ENCODE peak calls at places on chromosome X, in five cellular contexts. B is PC-3, N is GM23248, P is MM.1S, I is IMR-90. K is an unnamed sample.
A peak's percentile ranks its signal among the peaks of the same experiment; 100 is the strongest.

GRCh38 chrX:108224727-108225455 is 133.3 kb downstream of the ATG4A start:
- DNase-seq in B (peak; percentile 65), N (peak; percentile 40), P (peak; percentile 24), I (peak; percentile 31), K (peak; percentile 65)

GRCh38 chrX:152817082-152817744 is 13.3 kb downstream of the CETN2 start:
- DNase-seq in B (peak; percentile 65), N (peak; percentile 66), P (no peak), I (peak; percentile 54), K (peak; percentile 59)

GRCh38 chrX:17497193-17497592 is 122.2 kb downstream of the NHS start:
- DNase-seq in B (peak; percentile 53), N (peak; percentile 15), P (no peak), I (no peak), K (no peak)

GRCh38 chrX:149286940-149287349 is 218.2 kb downstream of the IDS start:
- DNase-seq in B (peak; percentile 52), N (peak; percentile 39), P (peak; percentile 52), I (peak; percentile 31), K (peak; percentile 43)

GRCh38 chrX:134948333-134949241 is 42.2 kb upstream of the SMIM10 start:
- DNase-seq in B (peak; percentile 75), N (peak; percentile 41), P (no peak), I (peak; percentile 88), K (peak; percentile 14)

GRCh38 chrX:109448539-109448938 is 33.3 kb downstream of the GUCY2F start:
- DNase-seq in B (no peak), N (peak; percentile 0), P (no peak), I (no peak), K (peak; percentile 36)

GRCh38 chrX:46573896-46574336 is 351 bp downstream of the CHST7 start:
- DNase-seq in B (peak; percentile 75), N (peak; percentile 77), P (peak; percentile 64), I (peak; percentile 48), K (peak; percentile 70)

GRCh38 chrX:19085975-19086772 is 36.1 kb downstream of the ADGRG2 start:
- DNase-seq in B (no peak), N (no peak), P (no peak), I (no peak), K (no peak)

GRCh38 chrX:151488677-151489076 is 74.8 kb upstream of the PASD1 start:
- DNase-seq in B (no peak), N (peak; percentile 13), P (no peak), I (no peak), K (no peak)

GRCh38 chrX:115533485-115533884 is 27.5 kb upstream of the PLS3 start:
- DNase-seq in B (no peak), N (peak; percentile 46), P (no peak), I (peak; percentile 60), K (peak; percentile 73)

GRCh38 chrX:94662665-94663064 is 988.7 kb downstream of the FAM133A start:
- DNase-seq in B (peak; percentile 12), N (no peak), P (peak; percentile 37), I (no peak), K (no peak)

GRCh38 chrX:31603411-31604120 is 531.7 kb upstream of the FTHL17 start:
- DNase-seq in B (no peak), N (peak; percentile 2), P (no peak), I (peak; percentile 43), K (peak; percentile 39)

GRCh38 chrX:140815868-140816267 is 106.3 kb downstream of the LINC00632 start:
- DNase-seq in B (peak; percentile 63), N (peak; percentile 54), P (no peak), I (peak; percentile 10), K (peak; percentile 50)

GRCh38 chrX:109619816-109620215 is 5.2 kb downstream of the KCNE5 start:
- DNase-seq in B (no peak), N (no peak), P (peak; percentile 13), I (no peak), K (no peak)

GRCh38 chrX:74458738-74459137 is 37.4 kb downstream of the SLC16A2 start:
- DNase-seq in B (peak; percentile 93), N (peak; percentile 70), P (no peak), I (peak; percentile 77), K (peak; percentile 70)

GRCh38 chrX:154822029-154822428 is 12.4 kb downstream of the SMIM9 start:
- DNase-seq in B (no peak), N (no peak), P (no peak), I (no peak), K (no peak)

GRCh38 chrX:154749856-154750255 is 1.0 kb downstream of the GAB3 start:
- DNase-seq in B (no peak), N (peak; percentile 44), P (no peak), I (no peak), K (no peak)

GRCh38 chrX:2589186-2590020 is 88.6 kb upstream of the DHRSX start:
- DNase-seq in B (peak; percentile 36), N (peak; percentile 61), P (no peak), I (peak; percentile 35), K (no peak)

GRCh38 chrX:153153516-153153915 is 25.6 kb upstream of the MAGEA1 start:
- DNase-seq in B (no peak), N (peak; percentile 6), P (no peak), I (no peak), K (no peak)

GRCh38 chrX:97284531-97284930 is 400.8 kb downstream of the RPA4 start:
- DNase-seq in B (no peak), N (no peak), P (no peak), I (no peak), K (no peak)

GRCh38 chrX:51892921-51893745 is at the start of gene MAGED1:
- DNase-seq in B (peak; percentile 94), N (peak; percentile 92), P (peak; percentile 74), I (peak; percentile 95), K (peak; percentile 94)

GRCh38 chrX:103687696-103688191 is 1.2 kb upstream of the MORF4L2 start:
- DNase-seq in B (peak; percentile 74), N (peak; percentile 80), P (peak; percentile 74), I (peak; percentile 73), K (peak; percentile 84)

GRCh38 chrX:133365886-133366611 is 49.2 kb downstream of the GPC4 start:
- DNase-seq in B (no peak), N (peak; percentile 50), P (no peak), I (peak; percentile 44), K (peak; percentile 52)

GRCh38 chrX:132505116-132505515 is 16.3 kb upstream of the MBNL3 start:
- DNase-seq in B (no peak), N (peak; percentile 36), P (no peak), I (no peak), K (peak; percentile 70)

GRCh38 chrX:54246866-54247265 is 63.8 kb upstream of the FAM120C start:
- DNase-seq in B (no peak), N (peak; percentile 43), P (no peak), I (peak; percentile 1), K (peak; percentile 55)

GRCh38 chrX:143017272-143017671 is 8.5 kb upstream of the SPANXN4 start:
- DNase-seq in B (no peak), N (no peak), P (no peak), I (no peak), K (no peak)

GRCh38 chrX:124594017-124594651 is 247.8 kb downstream of the SH2D1A start:
- DNase-seq in B (peak; percentile 34), N (no peak), P (no peak), I (no peak), K (no peak)

GRCh38 chrX:97234471-97235097 is 350.9 kb downstream of the RPA4 start:
- DNase-seq in B (no peak), N (no peak), P (peak; percentile 53), I (no peak), K (no peak)

GRCh38 chrX:41108684-41109205 is 23.5 kb downstream of the USP9X start:
- DNase-seq in B (no peak), N (no peak), P (no peak), I (no peak), K (no peak)

GRCh38 chrX:21985332-21985777 is 44.8 kb downstream of the SMS start:
- DNase-seq in B (peak; percentile 82), N (peak; percentile 76), P (peak; percentile 62), I (peak; percentile 82), K (peak; percentile 85)

GRCh38 chrX:1118572-1119199 is 93.8 kb downstream of the CRLF2 start:
- DNase-seq in B (no peak), N (no peak), P (peak; percentile 8), I (no peak), K (no peak)

GRCh38 chrX:151997539-151997938 is 23.1 kb upstream of the GABRE start:
- DNase-seq in B (no peak), N (no peak), P (no peak), I (no peak), K (no peak)

DNA sequence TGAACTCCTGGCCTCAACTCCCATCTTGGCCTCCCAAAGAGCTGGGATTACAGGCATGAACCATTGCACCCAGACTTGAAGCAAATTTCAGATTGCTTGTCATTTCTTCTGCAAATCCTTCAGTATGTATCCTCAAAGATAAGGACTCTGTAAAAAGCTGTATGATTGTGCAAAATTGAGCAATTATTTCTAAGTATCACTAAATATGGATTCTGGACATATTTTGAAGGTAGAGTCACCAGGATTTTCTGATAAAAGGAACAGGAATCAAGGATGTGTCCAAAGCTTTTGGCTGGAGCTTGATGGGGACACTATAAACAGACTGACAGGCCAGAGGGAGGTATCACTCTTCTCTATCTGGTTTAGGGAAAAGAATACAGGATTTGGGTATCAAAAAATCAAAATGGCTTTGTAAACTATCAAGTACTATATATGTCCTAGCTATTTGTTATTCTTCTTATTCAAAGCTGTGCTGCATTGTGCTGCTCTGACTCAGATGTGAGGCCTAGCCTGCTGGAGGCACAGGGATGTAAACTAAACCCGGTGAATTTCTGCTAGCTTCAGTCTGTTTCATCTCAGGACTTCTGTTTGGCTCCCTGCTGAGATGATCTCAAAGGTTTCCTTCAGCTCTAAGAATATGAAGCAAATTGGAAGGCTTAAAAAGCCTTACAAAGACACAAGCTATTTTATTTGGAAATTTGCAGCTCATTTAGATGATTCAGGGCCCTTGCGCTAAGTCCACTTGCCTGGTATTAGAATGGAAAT is 8.3 kb downstream of the RPS4X start:
- DNase-seq in B (no peak), N (peak; percentile 75), P (no peak), I (peak; percentile 92), K (peak; percentile 69)
- H3K36me3 ChIP-seq in B (peaks cover 56% of the 10 kb centered on the region), N (peaks cover 21% of the 10 kb centered on the region), P (peaks cover 17% of the 10 kb centered on the region), I (peaks cover 44% of the 10 kb centered on the region), K (peaks cover 67% of the 10 kb centered on the region)

GRCh38 chrX:20720954-20721626 is 454.4 kb upstream of the RPS6KA3 start:
- DNase-seq in B (no peak), N (no peak), P (no peak), I (no peak), K (no peak)
- H3K36me3 ChIP-seq in B (no peaks in the 10 kb centered on the region), N (no peaks in the 10 kb centered on the region), P (no peaks in the 10 kb centered on the region), I (no peaks in the 10 kb centered on the region), K (no peaks in the 10 kb centered on the region)

DNA sequence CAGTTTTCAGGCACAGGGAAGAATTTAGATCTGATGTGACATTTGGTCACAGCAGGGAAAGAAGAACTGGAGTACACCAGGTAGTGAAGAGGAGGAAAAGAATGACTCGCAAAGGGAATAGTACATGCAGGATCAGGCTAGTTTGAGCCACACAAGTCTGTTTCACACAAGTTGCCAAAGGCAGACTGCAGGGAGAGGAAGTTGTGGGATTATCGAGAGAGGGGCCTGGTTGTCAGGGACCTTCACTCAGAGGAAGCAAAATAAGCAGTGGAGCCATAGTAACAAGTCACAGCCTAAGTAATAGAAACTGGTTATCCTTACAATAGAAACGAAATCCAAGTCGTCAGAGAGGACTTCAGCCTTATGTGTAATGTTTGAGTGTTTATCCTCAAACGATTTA is 316.8 kb upstream of the HTR2C start:
- DNase-seq in B (no peak), N (no peak), P (no peak), I (no peak), K (no peak)
- H3K36me3 ChIP-seq in B (no peaks in the 10 kb centered on the region), N (no peaks in the 10 kb centered on the region), P (no peaks in the 10 kb centered on the region), I (no peaks in the 10 kb centered on the region), K (no peaks in the 10 kb centered on the region)

DNA sequence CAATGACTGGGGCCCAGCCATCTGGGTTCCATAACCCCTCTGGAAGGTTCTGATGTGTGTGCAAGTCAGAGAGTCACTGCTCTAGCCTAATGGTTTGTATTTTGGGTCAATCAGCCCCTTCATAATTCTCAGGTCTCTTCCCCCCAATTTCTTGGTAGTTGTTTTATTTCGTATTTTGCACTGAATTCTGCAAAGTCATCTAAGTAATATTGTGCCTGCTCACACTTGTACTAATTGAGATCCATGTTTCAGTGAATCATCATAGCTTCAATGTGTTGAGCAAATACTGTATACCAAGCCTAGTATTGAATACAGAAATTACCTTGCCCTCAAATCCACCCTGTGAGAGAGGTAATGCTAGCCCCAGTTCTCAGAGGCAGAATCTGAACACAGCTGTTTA is 28.0 kb upstream of the TBL1X start:
- DNase-seq in B (no peak), N (no peak), P (no peak), I (no peak), K (no peak)
- H3K36me3 ChIP-seq in B (no peaks in the 10 kb centered on the region), N (no peaks in the 10 kb centered on the region), P (no peaks in the 10 kb centered on the region), I (no peaks in the 10 kb centered on the region), K (no peaks in the 10 kb centered on the region)